ENCODE peak calls at places on chromosomes 12 and 14, in eight cellular contexts. Q is sciatic nerve; N is activated gamma-delta T cell; K is pons; G is H9; X is A673; L is stimulated activated CD4-positive, alpha-beta T cell treated with anti-CD3 and anti-CD28 coated beads, Interleukin-2, amount 100 ng/mL, for 48 hours; W is aorta. J is an unnamed sample.
A peak's percentile ranks its signal among the peaks of the same experiment; 100 is the strongest.

GRCh38 chr12:28535216-28535615 is 345.0 kb downstream of the CCDC91 start:
- DNase-seq in Q (no peak), N (no peak), K (no peak), G (no peak), X (peak; percentile 66), L (no peak), W (no peak), J (no peak)

GRCh38 chr12:48946943-48947342 is 10.3 kb downstream of the ARF3 start:
- DNase-seq in Q (no peak), N (no peak), K (no peak), G (no peak), X (no peak), L (no peak), W (no peak), J (no peak)

GRCh38 chr12:82942521-82942920 is 255.8 kb downstream of the TMTC2 start:
- DNase-seq in Q (no peak), N (no peak), K (no peak), G (no peak), X (peak; percentile 58), L (no peak), W (no peak), J (no peak)

GRCh38 chr14:99459491-99460100 is 21.1 kb downstream of the SETD3 start:
- DNase-seq in Q (no peak), N (no peak), K (no peak), G (no peak), X (no peak), L (no peak), W (no peak), J (no peak)

GRCh38 chr12:67720383-67720856 is 71.9 kb downstream of the DYRK2 start:
- DNase-seq in Q (no peak), N (no peak), K (peak; percentile 22), G (no peak), X (peak; percentile 17), L (no peak), W (no peak), J (no peak)

GRCh38 chr12:98532687-98533304 is 17.4 kb downstream of the TMPO start:
- DNase-seq in Q (no peak), N (no peak), K (no peak), G (no peak), X (peak; percentile 74), L (no peak), W (no peak), J (no peak)

GRCh38 chr14:33738481-33738880 is 212.4 kb downstream of the EGLN3 start:
- DNase-seq in Q (no peak), N (no peak), K (no peak), G (no peak), X (no peak), L (no peak), W (no peak), J (no peak)

GRCh38 chr12:117026343-117026742 is 72.9 kb downstream of the TESC start:
- DNase-seq in Q (peak; percentile 33), N (no peak), K (no peak), G (peak; percentile 24), X (no peak), L (no peak), W (no peak), J (no peak)

GRCh38 chr12:64826234-64826633 is 1.8 kb downstream of the TBC1D30 start:
- DNase-seq in Q (peak; percentile 64), N (no peak), K (no peak), G (peak; percentile 86), X (peak; percentile 80), L (peak; percentile 33), W (peak; percentile 71), J (peak; percentile 61)